ENCODE peak calls at places on chromosomes 2 and 18, in five cellular contexts. U is cardiac muscle cell, O is ascending aorta, D is upper lobe of right lung, T is body of pancreas. K is an unnamed sample.

GRCh38 chr2:160632576-160632975 is 139.0 kb upstream of the RBMS1 start:
- DNase-seq in O (no peak), U (no peak), D (no peak), T (no peak), K (no peak)

GRCh38 chr18:32469190-32469611 is 1.5 kb downstream of the GAREM1 start:
- DNase-seq in O (no peak), D (no peak), T (peak; percentile 74), U (peak; percentile 43), K (peak; percentile 48)

GRCh38 chr18:23871410-23871809 is 143.1 kb upstream of the TTC39C start:
- DNase-seq in T (peak; percentile 13), D (no peak), O (no peak), U (peak; percentile 57), K (peak; percentile 13)

GRCh38 chr18:62944454-62944853 is 229.1 kb downstream of the PHLPP1 start:
- DNase-seq in O (no peak), D (no peak), U (peak; percentile 34), T (no peak), K (no peak)

GRCh38 chr2:3104261-3104660 is 273.4 kb downstream of the EIPR1 start:
- DNase-seq in D (no peak), U (no peak), T (no peak), O (no peak), K (no peak)

GRCh38 chr2:197089659-197090058 is 163.2 kb upstream of the PGAP1 start:
- DNase-seq in U (no peak), D (no peak), O (no peak), T (no peak), K (no peak)

GRCh38 chr2:112623913-112624777 is 21.6 kb upstream of the SLC20A1 start:
- DNase-seq in T (peak; percentile 37), O (no peak), D (peak; percentile 62), U (peak; percentile 62), K (no peak)

GRCh38 chr2:196252408-196253114 is 81.2 kb upstream of the STK17B start:
- DNase-seq in U (no peak), O (no peak), T (no peak), D (no peak), K (no peak)

GRCh38 chr18:70373062-70373519 is 84.2 kb downstream of the SOCS6 start:
- DNase-seq in D (no peak), O (no peak), T (no peak), U (peak; percentile 82), K (no peak)

GRCh38 chr2:37454851-37455762 is 110.7 kb downstream of the QPCT start:
- DNase-seq in O (no peak), U (peak; percentile 73), D (no peak), T (no peak), K (no peak)

GRCh38 chr2:65142515-65142914 is 12.6 kb upstream of the RAB1A start:
- DNase-seq in U (no peak), O (no peak), D (no peak), T (no peak), K (no peak)

GRCh38 chr2:58133395-58133794 is 86.8 kb downstream of the VRK2 start:
- DNase-seq in D (no peak), U (no peak), O (no peak), T (no peak), K (no peak)

GRCh38 chr2:12504443-12504842 is 212.3 kb upstream of the TRIB2 start:
- DNase-seq in T (no peak), D (no peak), U (no peak), O (no peak), K (no peak)

GRCh38 chr2:205714058-205714776 is 31.9 kb downstream of the NRP2 start:
- DNase-seq in U (peak; percentile 35), D (no peak), O (no peak), T (peak; percentile 25), K (no peak)

DNA sequence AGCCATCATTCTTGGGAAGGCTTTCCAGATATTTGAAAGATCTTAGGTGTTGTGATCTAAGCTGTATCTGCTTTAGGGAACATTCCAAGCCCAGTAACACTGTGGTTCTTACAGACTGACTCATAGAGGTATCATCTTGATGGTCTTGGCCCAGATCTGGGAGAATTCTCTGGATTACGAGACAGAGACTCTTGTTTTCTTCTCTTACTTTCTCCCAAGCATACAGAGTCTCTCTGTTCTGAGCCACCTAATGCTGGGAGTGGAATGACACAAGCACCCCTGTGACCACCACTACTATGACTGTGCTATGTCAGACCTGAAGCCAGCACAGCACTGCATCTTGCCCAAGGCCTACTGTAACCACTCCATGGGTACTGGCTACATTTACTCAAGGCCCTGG is 81.0 kb upstream of the EPAS1 start:
- DNase-seq in O (no peak), D (no peak), U (no peak), T (no peak), K (no peak)
- H3K27ac ChIP-seq in O (no peak overlapping the region), D (no peak overlapping the region), U (no peak overlapping the region), T (no peak overlapping the region), K (no peak overlapping the region)

GRCh38 chr2:126775300-126775985 is 119.5 kb downstream of the GYPC start:
- DNase-seq in T (no peak), O (no peak), U (no peak), D (peak; percentile 51), K (no peak)

GRCh38 chr2:126776701-126777619 is 121.0 kb downstream of the GYPC start:
- DNase-seq in O (no peak), T (peak; percentile 81), U (peak; percentile 83), D (peak; percentile 90), K (peak; percentile 88)

GRCh38 chr2:126774761-126775160 is 118.8 kb downstream of the GYPC start:
- DNase-seq in T (no peak), O (no peak), D (peak; percentile 16), U (no peak), K (no peak)

GRCh38 chr2:126777620-126777978 is 121.1 kb upstream of the TEX51 start:
- DNase-seq in D (peak; percentile 6), O (no peak), U (no peak), T (no peak), K (no peak)

GRCh38 chr2:126776255-126776654 is 120.3 kb downstream of the GYPC start:
- DNase-seq in O (no peak), T (peak; percentile 14), D (no peak), U (no peak), K (peak; percentile 9)
- H3K4me3 ChIP-seq in O (peak overlapping the region; percentile 71), T (no peak overlapping the region), D (peak overlapping the region; percentile 63), U (peak overlapping the region; percentile 61), K (peak overlapping the region; percentile 86)

DNA sequence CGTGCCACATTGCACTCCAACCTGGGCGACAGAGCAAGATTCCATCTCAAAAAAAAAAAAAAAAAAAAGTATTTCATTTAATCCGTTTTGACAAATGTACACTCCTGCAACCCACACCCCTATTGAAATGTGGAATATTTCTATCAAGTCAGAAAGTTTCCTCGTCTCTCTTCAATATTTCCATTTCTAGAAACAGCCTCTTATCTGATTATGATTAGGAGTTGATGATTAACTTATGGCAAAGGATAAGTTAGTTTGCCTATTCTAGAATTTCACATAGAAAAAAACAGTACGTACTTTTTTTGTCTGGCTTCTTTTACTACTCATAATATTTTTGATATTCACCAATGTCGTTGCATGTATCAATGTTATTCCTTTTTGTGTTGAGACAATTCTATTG is 107.1 kb upstream of the DNMT3A start:
- DNase-seq in D (no peak), O (no peak), T (no peak), U (no peak), K (no peak)
- H3K27ac ChIP-seq in D (no peak overlapping the region), O (no peak overlapping the region), T (no peak overlapping the region), U (no peak overlapping the region), K (no peak overlapping the region)

DNA sequence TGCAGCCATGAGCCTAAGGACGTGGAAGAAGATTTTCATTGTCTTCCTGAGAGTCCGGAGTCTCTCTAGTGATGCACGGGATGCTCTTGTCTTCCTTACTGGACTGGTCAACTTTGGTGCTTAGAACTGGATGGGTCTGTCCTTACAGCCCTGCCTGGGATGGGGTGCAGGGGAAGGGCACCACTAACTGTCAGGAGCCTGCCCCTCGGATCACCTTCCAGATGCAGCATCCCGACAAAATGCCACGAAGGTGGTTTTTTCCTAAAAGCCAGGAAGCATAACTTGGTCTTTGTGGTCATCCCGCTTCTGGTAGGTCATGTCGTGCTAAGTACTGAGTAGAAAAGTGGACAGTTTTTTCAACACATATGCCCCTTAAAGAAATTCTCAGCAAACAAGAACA is 207.4 kb upstream of the TWIST2 start:
- DNase-seq in O (no peak), D (no peak), T (no peak), U (no peak), K (no peak)
- H3K4me3 ChIP-seq in O (no peak overlapping the region), D (no peak overlapping the region), T (no peak overlapping the region), U (no peak overlapping the region), K (no peak overlapping the region)

K was measured in neural progenitor cell.